ENCODE peak calls at places on chromosome 11, in six cellular contexts. E is SK-N-SH, N is H1, A is K562, I is HepG2, H is GM12878. D is an unnamed sample.

GRCh38 chr11:70063555-70063954 is 14.6 kb upstream of the ANO1 start:
- DNase-seq in A (no peak), N (no peak), E (no peak), H (no peak), I (no peak), D (no peak)

GRCh38 chr11:9120659-9121350 is 29.4 kb upstream of the SCUBE2 start:
- DNase-seq in A (peak), E (peak), H (no peak), N (peak), I (no peak), D (no peak)

GRCh38 chr11:28169816-28170215 is 61.6 kb downstream of the METTL15 start:
- DNase-seq in N (no peak), I (no peak), H (no peak), A (no peak), E (no peak), D (no peak)

GRCh38 chr11:113994077-113994954 is 19.4 kb downstream of the HTR3A start:
- DNase-seq in E (peak), H (no peak), A (peak), N (peak), I (no peak), D (no peak)

GRCh38 chr11:122656631-122657101 is 1.1 kb downstream of the UBASH3B start:
- DNase-seq in H (no peak), N (no peak), I (no peak), A (no peak), E (no peak), D (peak)

GRCh38 chr11:87421422-87421821 is 383.7 kb downstream of the TMEM135 start:
- DNase-seq in N (peak), E (peak), A (peak), H (peak), I (peak), D (peak)

GRCh38 chr11:130118636-130119387 is 40.8 kb upstream of the ST14 start:
- DNase-seq in I (peak), H (peak), N (no peak), A (no peak), E (no peak), D (peak)

GRCh38 chr11:66411323-66411722 is 9.5 kb upstream of the NPAS4 start:
- DNase-seq in E (no peak), A (no peak), N (no peak), I (no peak), H (no peak), D (no peak)

GRCh38 chr11:72972541-72973128 is 158.4 kb downstream of the ATG16L2 start:
- DNase-seq in H (no peak), E (no peak), I (no peak), A (no peak), N (no peak), D (peak)

GRCh38 chr11:26297179-26297970 is 34.6 kb upstream of the ANO3 start:
- DNase-seq in E (peak), I (peak), H (no peak), N (no peak), A (peak), D (peak)

GRCh38 chr11:13207665-13208594 is 69.7 kb upstream of the BMAL1 start:
- DNase-seq in I (peak), N (peak), H (no peak), E (no peak), A (peak), D (peak)

GRCh38 chr11:43942651-43943356 is 367 bp downstream of the C11orf96 start:
- DNase-seq in I (no peak), N (peak), A (peak), H (no peak), E (peak), D (no peak)

GRCh38 chr11:131914299-131914902 is 544.0 kb downstream of the NTM start:
- DNase-seq in E (peak), N (no peak), I (no peak), H (no peak), A (no peak), D (no peak)

DNA sequence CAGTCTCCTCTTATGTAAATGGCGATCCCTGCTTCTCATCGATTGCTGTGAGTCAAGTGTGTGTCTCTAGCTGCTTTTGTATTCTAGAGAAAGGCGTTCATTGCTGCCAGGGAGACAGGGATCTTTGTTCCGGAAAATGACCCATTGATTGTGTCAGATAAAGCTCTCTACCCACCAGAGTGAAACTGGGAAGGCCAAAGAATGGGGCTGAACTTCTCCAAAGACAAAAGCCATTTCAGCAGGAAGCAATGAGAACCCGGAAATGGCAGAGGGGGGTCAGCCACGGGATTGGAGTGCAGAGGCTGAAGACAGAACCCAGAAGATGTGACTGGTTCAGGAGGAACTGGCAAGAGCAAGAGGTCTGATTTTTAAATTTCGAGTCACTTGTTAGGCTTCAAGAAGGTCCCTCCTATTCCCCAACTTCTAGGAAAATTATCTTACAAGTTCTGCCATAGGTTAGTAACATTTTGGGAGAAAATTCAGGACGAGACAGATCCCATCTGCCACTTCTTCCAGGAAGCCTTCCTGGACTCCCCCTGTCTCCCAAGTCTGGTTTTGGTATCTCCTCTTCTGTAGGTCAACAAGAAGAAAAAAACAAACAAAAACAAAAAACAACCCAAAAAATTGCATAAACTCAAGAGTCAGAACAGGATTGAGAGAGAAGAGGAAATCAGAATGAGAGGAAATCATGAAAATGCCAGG is 110.6 kb downstream of the NECTIN1 start:
- DNase-seq in A (no peak), E (no peak), H (no peak), I (peak), N (no peak), D (peak)
- TF ChIP-seq GABPA in A (no peak), E (no peak), H (no peak), I (no peak), N (no peak), D (no peak)

GRCh38 chr11:57568330-57568766 is 876 bp upstream of the UBE2L6 start:
- DNase-seq in N (peak), E (no peak), A (no peak), H (peak), I (peak), D (peak)
- TF ChIP-seq GABPA in N (no peak), E (no peak), A (no peak), H (no peak), I (no peak), D (no peak)

GRCh38 chr11:61750631-61751273 is 1.7 kb upstream of the MYRF start:
- DNase-seq in N (no peak), H (no peak), E (no peak), A (no peak), I (no peak), D (no peak)

GRCh38 chr11:61751384-61751783 is 1.1 kb upstream of the MYRF start:
- DNase-seq in E (no peak), A (no peak), H (no peak), I (peak), N (no peak), D (no peak)

GRCh38 chr11:61752117-61752924 is at the start of gene MYRF:
- DNase-seq in A (peak), H (no peak), I (no peak), E (peak), N (peak), D (peak)

GRCh38 chr11:61747389-61748285 is 4.8 kb upstream of the MYRF start:
- DNase-seq in N (peak), A (peak), H (no peak), E (peak), I (peak), D (peak)

DNA sequence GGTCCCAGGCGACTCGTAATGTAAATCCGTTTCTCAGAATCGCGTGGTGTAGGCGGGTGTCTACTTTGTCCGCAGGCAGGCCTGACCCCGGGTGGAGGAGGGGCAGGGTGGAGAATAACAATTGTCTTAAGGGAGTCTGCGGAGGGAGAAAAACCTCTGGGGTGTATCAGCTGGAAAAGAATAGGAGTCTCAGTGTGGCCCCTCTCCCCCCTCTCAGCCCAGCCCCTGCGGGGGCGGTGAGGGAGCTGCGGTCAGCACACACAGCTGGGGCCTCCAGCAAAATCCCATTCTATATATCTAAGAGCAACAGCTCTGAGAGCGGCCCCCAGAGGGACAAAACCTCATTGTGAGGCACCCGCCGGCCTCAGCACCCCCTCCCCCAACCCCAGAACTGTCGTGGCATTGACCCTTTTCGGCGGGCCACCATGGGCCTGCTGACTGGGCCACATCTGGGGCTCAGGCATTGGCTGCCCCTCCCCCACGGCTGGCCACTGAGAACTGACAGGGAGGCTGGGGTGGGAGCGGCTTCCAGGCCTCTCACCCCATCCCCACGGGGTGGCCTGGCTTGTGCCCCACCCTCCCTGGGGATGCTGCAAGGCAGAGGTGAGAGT is 2.7 kb upstream of the MYRF start:
- DNase-seq in N (no peak), E (no peak), A (peak), H (no peak), I (peak), D (no peak)
- TF ChIP-seq GABPA in N (no peak), E (no peak), A (no peak), H (no peak), I (no peak), D (no peak)

GRCh38 chr11:59141673-59142460 is 789 bp upstream of the FAM111A start:
- DNase-seq in I (no peak), A (no peak), E (no peak), N (no peak), H (no peak), D (no peak)
- TF ChIP-seq GABPA in I (no peak), A (no peak), E (no peak), N (no peak), H (no peak), D (no peak)